ENCODE peak calls at places on chromosome 1, in ten cellular contexts. Z is A549, V is transverse colon, M is SK-N-SH, S is sigmoid colon, A is ovary, F is K562, Y is HepG2, Q is H1, K is suprapubic skin. P is an unnamed sample.

GRCh38 chr1:76083189-76083588 is 8.6 kb downstream of the ST6GALNAC3 start:
- DNase-seq in V (no peak), A (no peak), Y (no peak), Z (no peak), F (no peak), K (no peak), Q (no peak), M (no peak), S (no peak), P (no peak)

GRCh38 chr1:38508272-38508671 is 351.3 kb downstream of the RRAGC start:
- DNase-seq in M (no peak), V (no peak), K (no peak), Z (no peak), Y (no peak), F (peak; percentile 61), A (no peak), Q (no peak), S (no peak), P (no peak)

GRCh38 chr1:222654849-222655248 is 37.0 kb downstream of the MIA3 start:
- DNase-seq in Q (no peak), M (no peak), Y (no peak), F (no peak), S (no peak), V (peak; percentile 50), A (no peak), K (no peak), Z (no peak), P (peak; percentile 16)

GRCh38 chr1:117375327-117375726 is 8.1 kb downstream of the MAN1A2 start:
- DNase-seq in S (no peak), Y (no peak), K (no peak), V (no peak), A (no peak), F (no peak), Q (no peak), M (no peak), Z (no peak), P (no peak)

GRCh38 chr1:217363319-217363718 is 267.6 kb downstream of the GPATCH2 start:
- DNase-seq in S (no peak), M (no peak), K (no peak), Q (no peak), V (no peak), Y (no peak), F (no peak), A (no peak), Z (no peak), P (no peak)

GRCh38 chr1:203769505-203770343 is 4.7 kb downstream of the LAX1 start:
- DNase-seq in Q (no peak), V (peak; percentile 91), Y (peak; percentile 73), S (peak; percentile 92), K (peak; percentile 92), Z (peak; percentile 25), M (peak; percentile 64), A (peak; percentile 71), F (no peak), P (peak; percentile 35)

GRCh38 chr1:167839009-167839408 is 74.9 kb downstream of the ADCY10 start:
- DNase-seq in K (no peak), Q (no peak), Y (no peak), S (no peak), A (no peak), F (no peak), Z (no peak), M (no peak), V (no peak), P (no peak)

GRCh38 chr1:2214541-2215241 is 13.4 kb upstream of the SKI start:
- DNase-seq in M (peak; percentile 73), S (peak; percentile 82), K (peak; percentile 80), Q (no peak), F (no peak), V (peak; percentile 17), A (peak; percentile 72), Y (no peak), Z (no peak), P (no peak)

GRCh38 chr1:206866062-206866461 is 639 bp downstream of the IL20 start:
- DNase-seq in F (no peak), S (no peak), Y (no peak), Q (no peak), V (no peak), Z (no peak), K (no peak), A (no peak), M (no peak), P (no peak)

GRCh38 chr1:113941245-113941559 is 12.1 kb downstream of the HIPK1 start:
- DNase-seq in Y (no peak), A (no peak), K (no peak), M (no peak), V (no peak), F (no peak), Q (no peak), Z (no peak), S (no peak), P (no peak)

GRCh38 chr1:116763116-116763786 is 9.0 kb downstream of the CD2 start:
- DNase-seq in S (no peak), F (peak; percentile 27), Z (no peak), K (no peak), A (no peak), Q (peak; percentile 29), Y (no peak), M (no peak), V (no peak), P (no peak)

GRCh38 chr1:76289692-76290091 is 215.1 kb downstream of the ST6GALNAC3 start:
- DNase-seq in K (no peak), M (no peak), F (no peak), Y (no peak), S (no peak), Z (no peak), Q (no peak), V (no peak), A (no peak), P (no peak)

GRCh38 chr1:53198241-53198651 is 1.6 kb downstream of the CPT2 start:
- DNase-seq in Y (no peak), A (no peak), Q (no peak), V (peak; percentile 57), Z (no peak), K (peak; percentile 74), F (no peak), M (no peak), S (peak; percentile 69), P (no peak)

GRCh38 chr1:54774820-54775498 is 10.6 kb upstream of the PARS2 start:
- DNase-seq in Z (peak; percentile 38), Y (peak; percentile 21), V (no peak), K (no peak), Q (peak; percentile 89), S (no peak), M (peak; percentile 80), A (no peak), F (peak; percentile 74), P (no peak)
- TF ChIP-seq EP300 in Z (no peak), Y (no peak), V (no peak), K (no peak), Q (no peak), S (no peak), M (no peak), A (no peak), F (no peak), P (no peak)

GRCh38 chr1:15835741-15836510 is 11.6 kb upstream of the SPEN start:
- DNase-seq in Y (peak; percentile 98), S (peak; percentile 100), F (peak; percentile 100), V (peak; percentile 100), A (peak; percentile 100), M (peak; percentile 96), K (peak; percentile 100), Q (peak; percentile 96), Z (peak; percentile 74), P (peak; percentile 99)

GRCh38 chr1:15834406-15835204 is 12.9 kb upstream of the SPEN start:
- DNase-seq in F (peak; percentile 95), Y (peak; percentile 90), K (peak; percentile 89), Z (peak; percentile 55), V (peak; percentile 92), S (peak; percentile 93), A (peak; percentile 84), M (peak; percentile 89), Q (peak; percentile 90), P (peak; percentile 84)

GRCh38 chr1:15835205-15835740 is 12.2 kb upstream of the SPEN start:
- DNase-seq in K (no peak), F (no peak), Q (no peak), V (peak; percentile 52), Z (no peak), Y (peak; percentile 27), S (no peak), M (peak; percentile 62), A (no peak), P (no peak)

GRCh38 chr1:15833069-15833679 is 14.3 kb upstream of the SPEN start:
- DNase-seq in F (peak; percentile 86), S (peak; percentile 80), M (no peak), Z (no peak), K (peak; percentile 85), V (peak; percentile 72), Q (no peak), A (peak; percentile 75), Y (no peak), P (no peak)

GRCh38 chr1:15833842-15834405 is 13.6 kb upstream of the SPEN start:
- DNase-seq in F (no peak), A (no peak), V (no peak), Z (no peak), K (no peak), Q (no peak), M (no peak), S (no peak), Y (no peak), P (no peak)
- H3K4me1 ChIP-seq in F (peaks cover 54% of the 10 kb centered on the region), A (peaks cover 3% of the 10 kb centered on the region), V (peaks cover 7% of the 10 kb centered on the region), Z (peaks cover 20% of the 10 kb centered on the region), K (peaks cover 51% of the 10 kb centered on the region), Q (peaks cover 1% of the 10 kb centered on the region), M (peaks cover 3% of the 10 kb centered on the region), S (no peaks in the 10 kb centered on the region), Y (peaks cover 62% of the 10 kb centered on the region), P (peaks cover 49% of the 10 kb centered on the region)

GRCh38 chr1:85504417-85504816 is 39.5 kb upstream of the DDAH1 start:
- DNase-seq in Q (no peak), Y (no peak), A (no peak), F (no peak), Z (no peak), M (no peak), S (no peak), V (no peak), K (no peak), P (no peak)

GRCh38 chr1:85502171-85502570 is 37.2 kb upstream of the DDAH1 start:
- DNase-seq in Y (peak; percentile 3), A (no peak), S (no peak), K (no peak), Q (no peak), F (no peak), V (no peak), Z (no peak), M (no peak), P (no peak)

GRCh38 chr1:85501355-85501898 is 36.5 kb upstream of the DDAH1 start:
- DNase-seq in S (no peak), Z (no peak), Y (peak; percentile 7), M (no peak), A (no peak), V (no peak), F (no peak), K (no peak), Q (no peak), P (no peak)

GRCh38 chr1:85496881-85497582 is 32.1 kb upstream of the DDAH1 start:
- DNase-seq in F (no peak), Y (no peak), S (no peak), M (no peak), V (no peak), K (no peak), Z (no peak), A (no peak), Q (no peak), P (no peak)

GRCh38 chr1:85502625-85503083 is 37.7 kb upstream of the DDAH1 start:
- DNase-seq in F (peak; percentile 23), Z (peak; percentile 28), M (peak; percentile 48), A (peak; percentile 48), S (peak; percentile 73), K (no peak), Y (peak; percentile 70), V (peak; percentile 53), Q (peak; percentile 59), P (peak; percentile 69)
- H3K27ac ChIP-seq in F (no peak overlapping the region), Z (peak overlapping the region; percentile 51), M (no peak overlapping the region), A (no peak overlapping the region), S (no peak overlapping the region), K (no peak overlapping the region), Y (no peak overlapping the region), V (no peak overlapping the region), Q (no peak overlapping the region), P (no peak overlapping the region)

GRCh38 chr1:229373395-229373794 is 30.5 kb upstream of the CCSAP start:
- DNase-seq in M (no peak), V (no peak), Y (no peak), S (no peak), F (no peak), A (no peak), Q (peak; percentile 20), Z (no peak), K (no peak), P (no peak)
- TF ChIP-seq EP300 in M (no peak), V (no peak), Y (no peak), S (no peak), F (no peak), A (no peak), Q (no peak), Z (no peak), K (no peak), P (no peak)